ENCODE peak calls at places on chromosome 16, in four cellular contexts. J is AG09309, U is heart right ventricle, T is GM12865. P is an unnamed sample.

GRCh38 chr16:57258910-57259475 is 13.9 kb downstream of the ARL2BP start:
- DNase-seq in J (no peak), U (no peak), T (no peak), P (no peak)

GRCh38 chr16:22719945-22720344 is 94.0 kb upstream of the HS3ST2 start:
- DNase-seq in J (no peak), U (no peak), T (no peak), P (no peak)

GRCh38 chr16:4324871-4325740 is 9.2 kb downstream of the GLIS2 start:
- DNase-seq in J (no peak), U (no peak), T (peak), P (no peak)

GRCh38 chr16:1142911-1143310 is 10.0 kb upstream of the CACNA1H start:
- DNase-seq in J (no peak), U (no peak), T (no peak), P (no peak)

GRCh38 chr16:57482845-57483545 is 3.3 kb downstream of the DOK4 start:
- DNase-seq in J (no peak), U (no peak), T (no peak), P (no peak)

GRCh38 chr16:74501484-74502479 is 80.5 kb upstream of the CLEC18B start:
- DNase-seq in J (no peak), U (no peak), T (no peak), P (no peak)

GRCh38 chr16:69762843-69763556 is 868 bp downstream of the WWP2 start:
- DNase-seq in J (no peak), U (no peak), T (peak), P (no peak)

GRCh38 chr16:76052725-76053124 is 224.5 kb upstream of the CNTNAP4 start:
- DNase-seq in J (no peak), U (no peak), T (peak), P (no peak)

GRCh38 chr16:89431158-89431584 is 59.2 kb downstream of the ANKRD11 start:
- DNase-seq in J (peak), U (no peak), T (no peak), P (no peak)

GRCh38 chr16:89365044-89365467 is 125.3 kb downstream of the ANKRD11 start:
- DNase-seq in J (peak), U (no peak), T (peak), P (no peak)

GRCh38 chr16:23505942-23506605 is 4.2 kb downstream of the GGA2 start:
- DNase-seq in J (no peak), U (no peak), T (peak), P (no peak)

GRCh38 chr16:4212934-4213296 is 29.0 kb downstream of the SRL start:
- DNase-seq in J (no peak), U (no peak), T (no peak), P (no peak)

GRCh38 chr16:48546774-48547173 is 63.2 kb downstream of the N4BP1 start:
- DNase-seq in J (no peak), U (no peak), T (no peak), P (no peak)

GRCh38 chr16:2516391-2517240 is 2.9 kb downstream of the ATP6V0C start:
- DNase-seq in J (no peak), U (peak), T (no peak), P (no peak)

GRCh38 chr16:1959269-1960039 is at the start of gene NDUFB10:
- DNase-seq in J (peak), U (peak), T (peak), P (peak)

GRCh38 chr16:81699596-81699995 is 79.5 kb upstream of the PLCG2 start:
- DNase-seq in J (no peak), U (no peak), T (no peak), P (no peak)

GRCh38 chr16:81700071-81700779 is 78.9 kb upstream of the PLCG2 start:
- DNase-seq in J (no peak), U (no peak), T (no peak), P (no peak)

GRCh38 chr16:81701296-81701970 is 77.7 kb upstream of the PLCG2 start:
- DNase-seq in J (no peak), U (no peak), T (no peak), P (no peak)

GRCh38 chr16:81702506-81702905 is 76.6 kb upstream of the PLCG2 start:
- DNase-seq in J (no peak), U (no peak), T (no peak), P (no peak)

GRCh38 chr16:81700780-81701165 is 78.3 kb upstream of the PLCG2 start:
- DNase-seq in J (no peak), U (no peak), T (no peak), P (no peak)
- H3K4me3 ChIP-seq in J (no peak), U (no peak), T (no peak), P (no peak)

GRCh38 chr16:10921536-10922327 is 20.5 kb downstream of the DEXI start:
- DNase-seq in J (no peak), U (no peak), T (no peak), P (no peak)

GRCh38 chr16:10916534-10916933 is 25.7 kb downstream of the DEXI start:
- DNase-seq in J (no peak), U (no peak), T (no peak), P (no peak)

GRCh38 chr16:10920726-10921427 is 21.4 kb downstream of the DEXI start:
- DNase-seq in J (no peak), U (no peak), T (no peak), P (no peak)

GRCh38 chr16:10918294-10919002 is 23.8 kb downstream of the DEXI start:
- DNase-seq in J (peak), U (peak), T (peak), P (peak)

GRCh38 chr16:10919003-10919351 is 23.3 kb downstream of the DEXI start:
- DNase-seq in J (no peak), U (no peak), T (no peak), P (no peak)
- TF ChIP-seq CTCF in J (no peak), U (no peak), T (no peak), P (no peak)

GRCh38 chr16:46759309-46759708 is 11.2 kb upstream of the MYLK3 start:
- DNase-seq in J (no peak), U (no peak), T (no peak), P (no peak)

GRCh38 chr16:46753015-46753414 is 4.9 kb upstream of the MYLK3 start:
- DNase-seq in J (no peak), U (no peak), T (no peak), P (no peak)

GRCh38 chr16:46756772-46757171 is 8.6 kb upstream of the MYLK3 start:
- DNase-seq in J (no peak), U (peak), T (no peak), P (no peak)

GRCh38 chr16:46762583-46762982 is 14.4 kb upstream of the MYLK3 start:
- DNase-seq in J (no peak), U (no peak), T (no peak), P (no peak)

DNA sequence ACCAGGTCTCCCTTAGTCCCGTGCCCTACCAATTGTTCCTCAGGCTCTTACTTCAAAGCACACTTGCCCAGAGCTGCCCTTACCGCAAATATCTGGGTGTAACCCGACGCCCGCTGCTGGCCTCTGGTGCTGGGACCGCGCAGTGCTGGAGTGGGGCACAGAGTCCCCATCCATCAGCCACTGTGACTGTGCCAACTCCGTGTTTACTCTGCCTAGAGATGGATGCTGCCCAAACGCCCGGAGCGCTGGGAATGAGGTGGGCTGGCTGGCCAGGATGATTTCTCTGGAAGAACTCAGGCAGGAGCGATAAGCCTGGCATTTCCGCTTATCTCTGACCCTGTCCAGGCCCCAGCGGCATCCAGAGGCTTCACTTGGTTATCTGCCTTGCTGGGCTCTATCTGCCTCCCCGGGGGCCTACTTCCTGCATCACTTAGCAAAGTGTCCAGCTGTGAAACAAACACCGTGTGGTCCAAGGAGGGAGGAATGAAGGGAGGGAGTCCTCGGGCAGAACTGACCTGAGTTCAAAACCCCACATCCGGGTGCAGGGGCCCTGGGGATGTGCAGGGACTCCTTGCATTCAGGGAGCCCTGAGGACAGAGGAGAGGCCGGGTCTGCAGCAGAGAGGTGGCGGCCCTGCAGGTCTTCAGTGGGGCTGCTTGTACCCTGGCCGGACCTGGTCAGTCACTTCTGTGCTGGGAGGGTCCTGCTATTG is 9.4 kb upstream of the MYLK3 start:
- DNase-seq in J (no peak), U (peak), T (no peak), P (no peak)
- H3K4me3 ChIP-seq in J (no peak), U (peak), T (no peak), P (no peak)

GRCh38 chr16:84044108-84044488 is 1.5 kb upstream of the SLC38A8 start:
- DNase-seq in J (no peak), U (no peak), T (peak), P (no peak)
- TF ChIP-seq CTCF in J (peak), U (no peak), T (no peak), P (peak)

DNA sequence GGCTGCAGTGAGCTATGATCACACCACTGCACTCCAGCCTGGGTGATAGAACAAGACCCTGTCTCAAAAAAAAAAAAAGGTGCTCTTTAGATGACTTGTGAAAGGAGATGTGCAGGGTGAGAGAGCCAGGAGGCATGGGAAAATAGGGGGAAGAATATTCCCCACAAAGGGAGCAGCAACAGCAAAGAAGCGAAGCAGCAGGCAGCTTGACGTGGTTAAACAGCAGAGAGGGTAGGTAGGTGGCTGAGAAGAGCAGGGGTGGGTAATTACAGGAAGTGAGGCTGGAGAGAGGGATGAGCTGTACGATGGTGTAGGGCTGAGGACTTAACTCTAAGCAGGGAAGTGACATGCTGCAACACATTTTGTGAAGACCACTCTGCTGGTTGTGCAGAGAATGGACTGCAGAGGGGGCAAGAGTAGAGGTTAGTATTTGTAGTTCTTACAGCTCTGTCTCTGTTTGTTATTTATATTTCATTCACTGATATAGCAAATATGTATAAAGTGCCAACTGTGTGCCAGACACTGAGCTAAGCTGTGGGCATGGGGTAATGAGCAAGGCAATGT is 1.6 kb downstream of the HEATR3 start:
- DNase-seq in J (peak), U (no peak), T (peak), P (peak)
- H3K4me3 ChIP-seq in J (peak), U (peak), T (peak), P (peak)

DNA sequence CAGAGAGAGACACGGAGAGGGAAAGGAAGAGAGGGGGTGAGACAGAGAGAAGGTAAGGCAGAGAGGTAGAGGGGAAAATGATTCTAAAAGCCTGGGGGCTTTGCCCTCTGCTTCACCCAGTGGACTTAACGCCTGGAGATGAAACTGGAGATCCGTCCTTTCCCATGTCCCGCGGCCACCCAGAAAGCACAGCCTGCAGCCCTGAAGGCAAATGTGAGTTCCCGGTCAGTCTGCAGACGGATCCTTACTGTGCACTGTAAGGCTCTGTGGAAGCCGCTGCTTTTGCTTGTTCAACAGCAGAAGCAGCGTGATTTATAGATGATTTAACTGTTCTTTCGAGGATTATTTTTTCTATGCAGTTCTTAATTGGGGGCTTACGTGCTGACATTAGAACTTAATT is 290.4 kb downstream of the FOXL1 start:
- DNase-seq in J (no peak), U (no peak), T (no peak), P (no peak)
- TF ChIP-seq CTCF in J (no peak), U (no peak), T (no peak), P (no peak)

GRCh38 chr16:86797700-86798099 is 219.4 kb downstream of the FOXL1 start:
- DNase-seq in J (no peak), U (no peak), T (no peak), P (no peak)

GRCh38 chr16:86789621-86790051 is 211.3 kb downstream of the FOXL1 start:
- DNase-seq in J (no peak), U (no peak), T (no peak), P (no peak)

GRCh38 chr16:86791287-86792074 is 213.1 kb downstream of the FOXL1 start:
- DNase-seq in J (no peak), U (no peak), T (no peak), P (peak)

GRCh38 chr16:86798247-86799041 is 220.1 kb downstream of the FOXL1 start:
- DNase-seq in J (no peak), U (no peak), T (no peak), P (peak)

GRCh38 chr16:86794216-86794864 is 216.0 kb downstream of the FOXL1 start:
- DNase-seq in J (no peak), U (no peak), T (no peak), P (no peak)
- H3K4me3 ChIP-seq in J (no peak), U (no peak), T (no peak), P (no peak)